ENCODE peak calls at places on chromosomes 1 and 21, in five cellular contexts. X is mesenchymal stem cell, O is neuronal stem cell, E is H9, P is H1. B is an unnamed sample.

GRCh38 chr1:204278254-204278653 is 64.5 kb upstream of the GOLT1A start:
- DNase-seq in X (peak), O (no peak), E (no peak), P (no peak), B (no peak)

GRCh38 chr1:226438007-226438406 is 30.1 kb upstream of the PARP1 start:
- DNase-seq in X (peak), O (no peak), E (no peak), P (no peak), B (no peak)

GRCh38 chr1:230306158-230306557 is 120.0 kb downstream of the PGBD5 start:
- DNase-seq in X (no peak), O (no peak), E (no peak), P (no peak), B (no peak)

GRCh38 chr1:201229771-201230635 is 39.4 kb downstream of the IGFN1 start:
- DNase-seq in X (no peak), O (no peak), E (no peak), P (peak), B (peak)

GRCh38 chr1:86906419-86906818 is 7.5 kb downstream of the SELENOF start:
- DNase-seq in X (peak), O (no peak), E (no peak), P (no peak), B (no peak)

GRCh38 chr1:246724001-246724724 is at the start of gene SCCPDH:
- DNase-seq in X (peak), O (peak), E (peak), P (peak), B (peak)

GRCh38 chr1:17104782-17105181 is 14.5 kb downstream of the PADI2 start:
- DNase-seq in X (no peak), O (no peak), E (no peak), P (no peak), B (no peak)

GRCh38 chr21:44084496-44085241 is 22.5 kb upstream of the PWP2 start:
- DNase-seq in X (peak), O (no peak), E (no peak), P (no peak), B (no peak)

GRCh38 chr1:25361901-25362300 is 23.8 kb downstream of the TMEM50A start:
- DNase-seq in X (no peak), O (no peak), E (no peak), P (no peak), B (no peak)

GRCh38 chr1:18637553-18637960 is 6.9 kb downstream of the PAX7 start:
- DNase-seq in X (no peak), O (no peak), E (peak), P (peak), B (no peak)

GRCh38 chr1:14487671-14488070 is 110.8 kb upstream of the KAZN start:
- DNase-seq in X (no peak), O (no peak), E (no peak), P (no peak), B (peak)

GRCh38 chr1:21368514-21369289 is 71.2 kb upstream of the NBPF3 start:
- DNase-seq in X (peak), O (peak), E (peak), P (peak), B (peak)

GRCh38 chr1:234608720-234609527 is 1.1 kb downstream of the IRF2BP2 start:
- DNase-seq in X (peak), O (peak), E (no peak), P (peak), B (peak)

GRCh38 chr1:69919922-69920273 is 285.5 kb downstream of the LRRC40 start:
- DNase-seq in X (no peak), O (no peak), E (no peak), P (no peak), B (no peak)

GRCh38 chr1:218660678-218661053 is 315.5 kb downstream of the TGFB2 start:
- DNase-seq in X (peak), O (no peak), E (no peak), P (no peak), B (peak)

GRCh38 chr1:51115714-51116404 is 13.8 kb downstream of the C1orf185 start:
- DNase-seq in X (no peak), O (no peak), E (no peak), P (no peak), B (no peak)

GRCh38 chr1:96978867-96979266 is 257.3 kb downstream of the PTBP2 start:
- DNase-seq in X (no peak), O (no peak), E (no peak), P (no peak), B (no peak)

GRCh38 chr1:61561666-61562065 is 163.3 kb downstream of the TM2D1 start:
- DNase-seq in X (no peak), O (no peak), E (no peak), P (no peak), B (no peak)

GRCh38 chr1:101474039-101474665 is 237.3 kb downstream of the S1PR1 start:
- DNase-seq in X (peak), O (peak), E (no peak), P (no peak), B (peak)

GRCh38 chr21:44846201-44846484 is 27.3 kb downstream of the PTTG1IP start:
- DNase-seq in X (no peak), O (no peak), E (no peak), P (no peak), B (no peak)

GRCh38 chr1:8051650-8052049 is 25.5 kb upstream of the ERRFI1 start:
- DNase-seq in X (no peak), O (no peak), E (no peak), P (no peak), B (no peak)

GRCh38 chr1:155962599-155963211 is 15.6 kb downstream of the ARHGEF2 start:
- DNase-seq in X (no peak), O (no peak), E (no peak), P (no peak), B (no peak)

GRCh38 chr1:18922848-18923475 is 20.6 kb upstream of the ALDH4A1 start:
- DNase-seq in X (no peak), O (no peak), E (no peak), P (no peak), B (no peak)

GRCh38 chr1:161258439-161259386 is at the start of gene PCP4L1:
- DNase-seq in X (peak), O (peak), E (peak), P (peak), B (no peak)
- H2BK12ac ChIP-seq in X (peak), O (no peak), E (no peak), P (peak), B (no peak)

GRCh38 chr1:159580340-159580739 is 7.3 kb upstream of the APCS start:
- DNase-seq in X (no peak), O (no peak), E (no peak), P (no peak), B (no peak)
- H2BK12ac ChIP-seq in X (no peak), O (no peak), E (no peak), P (no peak), B (no peak)

GRCh38 chr1:118744420-118744819 is 243.7 kb downstream of the TBX15 start:
- DNase-seq in X (no peak), O (no peak), E (no peak), P (no peak), B (no peak)

DNA sequence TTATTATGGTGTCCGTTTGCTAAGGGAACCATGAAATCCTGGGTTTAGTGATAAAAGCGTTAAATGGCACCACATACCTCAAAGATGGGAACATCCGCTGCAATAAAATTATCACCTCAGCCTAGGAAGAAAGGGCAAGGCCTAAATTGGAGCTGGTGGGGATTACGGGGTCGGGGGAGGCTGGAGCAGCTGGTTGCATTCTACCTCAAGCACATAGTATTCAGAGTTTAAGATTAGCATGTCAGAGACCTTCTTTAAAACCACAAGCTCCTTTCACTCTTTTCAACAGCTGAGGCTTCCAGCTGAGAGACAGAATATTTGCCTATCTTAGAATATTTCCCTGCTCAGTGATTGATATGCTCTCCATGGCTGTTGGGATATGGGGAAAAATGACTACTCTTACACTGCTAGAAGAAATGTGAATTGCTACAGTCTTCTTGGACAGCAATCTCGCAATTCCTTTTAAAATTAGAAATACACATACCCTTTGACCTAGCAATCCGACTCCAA is 248.7 kb downstream of the TBX15 start:
- DNase-seq in X (no peak), O (peak), E (peak), P (no peak), B (no peak)
- H2BK12ac ChIP-seq in X (no peak), O (no peak), E (no peak), P (no peak), B (no peak)

GRCh38 chr21:31909153-31909771 is 36.4 kb downstream of the HUNK start:
- DNase-seq in X (no peak), O (peak), E (no peak), P (no peak), B (peak)
- H2BK12ac ChIP-seq in X (no peak), O (no peak), E (no peak), P (peak), B (no peak)

DNA sequence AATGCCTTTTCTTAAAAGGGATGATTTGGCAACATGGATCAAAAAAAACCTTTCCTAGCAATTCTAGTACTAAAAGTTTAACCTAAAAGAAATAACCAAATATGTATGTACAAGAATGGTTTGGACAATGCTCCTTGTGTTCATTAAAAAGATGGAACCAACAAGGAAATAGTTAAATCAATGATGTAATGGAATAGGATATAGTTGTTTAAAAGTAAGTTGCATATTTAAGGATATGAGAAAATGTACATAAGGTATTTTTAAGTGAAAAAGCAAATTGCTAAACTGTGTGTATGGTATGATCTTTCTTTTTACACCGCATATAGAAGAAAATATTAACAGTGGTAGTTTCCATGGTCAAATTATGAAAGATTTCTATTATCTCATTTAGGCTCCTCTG is 12.1 kb downstream of the SLC30A10 start:
- DNase-seq in X (no peak), O (no peak), E (no peak), P (no peak), B (no peak)
- H2BK12ac ChIP-seq in X (no peak), O (no peak), E (no peak), P (no peak), B (no peak)

DNA sequence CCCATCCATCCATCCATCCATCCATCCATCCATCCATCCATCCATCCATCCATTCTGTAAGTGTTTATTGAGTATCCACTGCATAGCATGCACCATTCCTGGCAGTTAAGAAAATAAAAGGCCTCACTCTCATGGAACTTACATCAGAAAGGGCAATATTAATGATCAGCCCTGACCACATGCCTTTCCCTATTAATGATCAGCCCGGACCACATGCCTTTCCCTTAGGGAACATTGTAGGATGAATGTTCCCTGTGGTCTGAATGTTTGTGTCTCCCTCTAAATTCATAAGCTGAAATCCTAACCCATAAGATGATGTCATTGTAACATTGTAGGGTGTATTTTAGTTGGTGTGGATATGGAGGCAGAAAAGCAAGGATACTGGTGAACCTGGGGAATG is 365.8 kb downstream of the KIF26B start:
- DNase-seq in X (no peak), O (no peak), E (no peak), P (no peak), B (no peak)
- H2BK12ac ChIP-seq in X (no peak), O (no peak), E (no peak), P (no peak), B (no peak)

GRCh38 chr1:182259229-182259872 is 132.2 kb downstream of the GLUL start:
- DNase-seq in X (peak), O (no peak), E (no peak), P (no peak), B (no peak)
- H2BK12ac ChIP-seq in X (no peak), O (no peak), E (no peak), P (peak), B (no peak)

GRCh38 chr1:167333703-167334102 is 113.0 kb downstream of the POU2F1 start:
- DNase-seq in X (no peak), O (no peak), E (no peak), P (no peak), B (no peak)
- H2BK12ac ChIP-seq in X (no peak), O (no peak), E (no peak), P (no peak), B (no peak)

GRCh38 chr1:85148524-85149250 is 52.1 kb downstream of the SYDE2 start:
- DNase-seq in X (peak), O (no peak), E (no peak), P (no peak), B (no peak)
- H2BK12ac ChIP-seq in X (no peak), O (no peak), E (no peak), P (no peak), B (peak)